ENCODE peak calls at places on chromosomes 11 and 22, in four cellular contexts. One of them, this sample, is unnamed.

GRCh38 chr11:76206327-76207081 is at the start of gene WNT11:
- DNase-seq in Peyer's patch: peak
- DNase-seq in kidney epithelial cell: no peak
- DNase-seq in AG04450: no peak
- DNase-seq in this sample: no peak

GRCh38 chr11:43784301-43784700 is 96.3 kb upstream of the ALKBH3 start:
- DNase-seq in Peyer's patch: no peak
- DNase-seq in kidney epithelial cell: no peak
- DNase-seq in AG04450: no peak
- DNase-seq in this sample: no peak

GRCh38 chr11:108112059-108112458 is 9.3 kb upstream of the ACAT1 start:
- DNase-seq in Peyer's patch: no peak
- DNase-seq in kidney epithelial cell: no peak
- DNase-seq in AG04450: no peak
- DNase-seq in this sample: no peak

GRCh38 chr11:44002191-44003093 is 45.3 kb upstream of the ACCSL start:
- DNase-seq in Peyer's patch: no peak
- DNase-seq in kidney epithelial cell: no peak
- DNase-seq in AG04450: no peak
- DNase-seq in this sample: no peak

GRCh38 chr22:42338502-42338901 is 68.0 kb upstream of the TCF20 start:
- DNase-seq in Peyer's patch: peak
- DNase-seq in kidney epithelial cell: no peak
- DNase-seq in AG04450: no peak
- DNase-seq in this sample: no peak

GRCh38 chr11:117829369-117829725 is 4.8 kb upstream of the FXYD2 start:
- DNase-seq in Peyer's patch: peak
- DNase-seq in kidney epithelial cell: no peak
- DNase-seq in AG04450: no peak
- DNase-seq in this sample: no peak

GRCh38 chr11:88384678-88385015 is 47.1 kb upstream of the CTSC start:
- DNase-seq in Peyer's patch: no peak
- DNase-seq in kidney epithelial cell: peak
- DNase-seq in AG04450: no peak
- DNase-seq in this sample: no peak

GRCh38 chr11:108496643-108497256 is 1.4 kb downstream of the POGLUT3 start:
- DNase-seq in Peyer's patch: no peak
- DNase-seq in kidney epithelial cell: no peak
- DNase-seq in AG04450: no peak
- DNase-seq in this sample: no peak

GRCh38 chr22:35863432-35863831 is 145.8 kb downstream of the APOL5 start:
- DNase-seq in Peyer's patch: no peak
- DNase-seq in kidney epithelial cell: no peak
- DNase-seq in AG04450: no peak
- DNase-seq in this sample: no peak

GRCh38 chr22:43827926-43828710 is 16.0 kb upstream of the EFCAB6 start:
- DNase-seq in Peyer's patch: peak
- DNase-seq in kidney epithelial cell: no peak
- DNase-seq in AG04450: no peak
- DNase-seq in this sample: no peak

GRCh38 chr22:27112273-27112672 is 454.9 kb downstream of the MIAT start:
- DNase-seq in Peyer's patch: no peak
- DNase-seq in kidney epithelial cell: no peak
- DNase-seq in AG04450: no peak
- DNase-seq in this sample: no peak

GRCh38 chr22:27111796-27112195 is 454.4 kb downstream of the MIAT start:
- DNase-seq in Peyer's patch: no peak
- DNase-seq in kidney epithelial cell: no peak
- DNase-seq in AG04450: no peak
- DNase-seq in this sample: no peak

GRCh38 chr22:27108425-27109114 is 451.2 kb downstream of the MIAT start:
- DNase-seq in Peyer's patch: no peak
- DNase-seq in kidney epithelial cell: no peak
- DNase-seq in AG04450: no peak
- DNase-seq in this sample: no peak

GRCh38 chr22:27113211-27114030 is 456.0 kb downstream of the MIAT start:
- DNase-seq in Peyer's patch: no peak
- DNase-seq in kidney epithelial cell: peak
- DNase-seq in AG04450: no peak
- DNase-seq in this sample: peak

DNA sequence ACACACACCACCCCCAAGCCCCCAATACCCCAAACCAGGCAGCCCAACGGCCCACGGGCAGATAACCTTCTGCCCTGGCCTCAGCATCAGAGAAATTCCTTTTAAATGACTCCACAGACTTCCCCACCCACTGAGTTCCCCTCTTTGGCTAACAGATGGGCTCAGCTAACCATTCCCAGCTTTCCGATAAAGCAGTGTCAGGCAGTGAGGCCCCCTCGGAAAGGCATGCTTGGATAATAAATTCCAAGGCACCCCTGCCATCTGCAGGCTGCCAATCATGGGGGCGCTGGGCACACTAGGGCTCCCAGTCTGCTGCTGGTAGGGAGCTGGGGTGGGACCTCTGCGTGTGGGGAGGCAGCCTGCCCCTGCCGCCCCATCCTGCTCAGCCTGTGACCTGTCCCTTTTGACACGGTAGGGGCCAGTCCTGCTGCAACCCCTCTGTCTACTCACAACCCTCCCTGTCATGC is 453.6 kb downstream of the MIAT start:
- DNase-seq in Peyer's patch: no peak
- DNase-seq in kidney epithelial cell: no peak
- DNase-seq in AG04450: no peak
- DNase-seq in this sample: no peak
- TF ChIP-seq CTCF in Peyer's patch: no peak
- TF ChIP-seq CTCF in kidney epithelial cell: no peak
- TF ChIP-seq CTCF in AG04450: no peak
- TF ChIP-seq CTCF in this sample: no peak

DNA sequence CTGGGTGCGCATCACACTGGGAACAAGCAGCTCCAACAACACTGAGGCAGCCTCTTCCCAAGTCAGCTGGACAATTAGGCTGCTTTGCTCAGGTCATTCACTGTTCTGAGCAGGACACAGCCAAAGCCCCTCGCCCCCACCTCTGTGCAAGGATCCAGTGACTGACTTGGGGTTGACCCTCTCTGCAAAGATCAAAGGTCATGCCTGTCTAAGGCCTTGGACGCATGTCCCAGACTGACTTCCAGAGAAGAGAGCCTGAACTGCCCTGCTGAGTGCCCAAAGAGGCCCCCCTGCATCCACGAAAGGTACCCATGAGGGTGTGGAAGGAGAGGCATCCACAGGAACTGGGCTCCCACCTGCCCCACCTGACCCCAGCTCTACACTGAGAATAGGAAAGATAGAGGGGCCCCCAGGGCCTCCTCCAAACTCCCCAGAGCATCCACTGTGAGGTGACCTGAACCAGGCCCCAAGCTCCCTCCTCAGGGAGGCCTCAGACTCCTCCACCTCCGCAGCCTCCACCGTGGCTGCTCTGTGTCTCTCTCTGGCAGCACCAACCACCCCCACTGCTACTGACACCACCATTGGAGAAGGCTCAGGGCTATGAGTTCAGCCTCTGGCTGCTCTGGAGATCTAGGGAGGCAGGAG is 53.5 kb downstream of the IGLL5 start:
- DNase-seq in Peyer's patch: peak
- DNase-seq in kidney epithelial cell: no peak
- DNase-seq in AG04450: no peak
- DNase-seq in this sample: no peak
- H3K4me3 ChIP-seq in Peyer's patch: no peak
- H3K4me3 ChIP-seq in kidney epithelial cell: no peak
- H3K4me3 ChIP-seq in AG04450: no peak
- H3K4me3 ChIP-seq in this sample: no peak

GRCh38 chr11:11786234-11786633 is 55.5 kb upstream of the USP47 start:
- DNase-seq in Peyer's patch: no peak
- DNase-seq in kidney epithelial cell: no peak
- DNase-seq in AG04450: no peak
- DNase-seq in this sample: no peak

GRCh38 chr11:11786771-11787170 is 55.0 kb upstream of the USP47 start:
- DNase-seq in Peyer's patch: no peak
- DNase-seq in kidney epithelial cell: no peak
- DNase-seq in AG04450: no peak
- DNase-seq in this sample: no peak

GRCh38 chr11:11788067-11788710 is 53.6 kb upstream of the USP47 start:
- DNase-seq in Peyer's patch: no peak
- DNase-seq in kidney epithelial cell: no peak
- DNase-seq in AG04450: no peak
- DNase-seq in this sample: no peak

GRCh38 chr11:11789735-11790369 is 51.9 kb upstream of the USP47 start:
- DNase-seq in Peyer's patch: no peak
- DNase-seq in kidney epithelial cell: no peak
- DNase-seq in AG04450: no peak
- DNase-seq in this sample: no peak

GRCh38 chr11:11787305-11788066 is 54.3 kb upstream of the USP47 start:
- DNase-seq in Peyer's patch: peak
- DNase-seq in kidney epithelial cell: no peak
- DNase-seq in AG04450: peak
- DNase-seq in this sample: no peak
- TF ChIP-seq CTCF in Peyer's patch: peak
- TF ChIP-seq CTCF in kidney epithelial cell: peak
- TF ChIP-seq CTCF in AG04450: peak
- TF ChIP-seq CTCF in this sample: peak

GRCh38 chr11:5690216-5690615 is 626 bp downstream of the TRIM22 start:
- DNase-seq in Peyer's patch: no peak
- DNase-seq in kidney epithelial cell: no peak
- DNase-seq in AG04450: no peak
- DNase-seq in this sample: no peak
- H3K4me3 ChIP-seq in Peyer's patch: peak
- H3K4me3 ChIP-seq in kidney epithelial cell: peak
- H3K4me3 ChIP-seq in AG04450: peak
- H3K4me3 ChIP-seq in this sample: peak

This sample was measured in AG04449.